ENCODE peak calls at places on chromosomes 6 and 20, in ten cellular contexts. One of them, this sample, is unnamed.

GRCh38 chr6:960356-960755 is 267.4 kb upstream of the EXOC2 start:
- DNase-seq in pons: no peak
- DNase-seq in stimulated activated CD8-positive, alpha-beta memory T cell treated with anti-CD3 and anti-CD28 coated beads, Interleukin-7, amount 100 ng/mL, for 1 hour: no peak
- DNase-seq in neuronal stem cell: peak
- DNase-seq in T-helper 1 cell: no peak
- DNase-seq in aorta: no peak
- DNase-seq in NCI-H1105 treated with DMSO at 0.1 percent for 48 hours: no peak
- DNase-seq in mesendoderm: no peak
- DNase-seq in neural crest cell: no peak
- DNase-seq in EL: no peak
- DNase-seq in this sample: no peak

GRCh38 chr6:166172546-166172945 is 4.9 kb upstream of the TBXT start:
- DNase-seq in mesendoderm: no peak
- DNase-seq in aorta: no peak
- DNase-seq in pons: no peak
- DNase-seq in stimulated activated CD8-positive, alpha-beta memory T cell treated with anti-CD3 and anti-CD28 coated beads, Interleukin-7, amount 100 ng/mL, for 1 hour: no peak
- DNase-seq in T-helper 1 cell: no peak
- DNase-seq in NCI-H1105 treated with DMSO at 0.1 percent for 48 hours: no peak
- DNase-seq in EL: no peak
- DNase-seq in neural crest cell: no peak
- DNase-seq in neuronal stem cell: no peak
- DNase-seq in this sample: no peak

GRCh38 chr20:51811040-51811351 is 8.7 kb upstream of the SALL4 start:
- DNase-seq in stimulated activated CD8-positive, alpha-beta memory T cell treated with anti-CD3 and anti-CD28 coated beads, Interleukin-7, amount 100 ng/mL, for 1 hour: no peak
- DNase-seq in aorta: no peak
- DNase-seq in neural crest cell: no peak
- DNase-seq in NCI-H1105 treated with DMSO at 0.1 percent for 48 hours: no peak
- DNase-seq in pons: no peak
- DNase-seq in neuronal stem cell: no peak
- DNase-seq in T-helper 1 cell: no peak
- DNase-seq in mesendoderm: no peak
- DNase-seq in EL: peak
- DNase-seq in this sample: no peak

GRCh38 chr6:39642300-39642699 is 82.9 kb downstream of the KIF6 start:
- DNase-seq in stimulated activated CD8-positive, alpha-beta memory T cell treated with anti-CD3 and anti-CD28 coated beads, Interleukin-7, amount 100 ng/mL, for 1 hour: no peak
- DNase-seq in neural crest cell: no peak
- DNase-seq in pons: peak
- DNase-seq in neuronal stem cell: no peak
- DNase-seq in aorta: no peak
- DNase-seq in T-helper 1 cell: no peak
- DNase-seq in EL: no peak
- DNase-seq in mesendoderm: peak
- DNase-seq in NCI-H1105 treated with DMSO at 0.1 percent for 48 hours: no peak
- DNase-seq in this sample: no peak

GRCh38 chr6:89944826-89945407 is 50.6 kb downstream of the GJA10 start:
- DNase-seq in mesendoderm: no peak
- DNase-seq in pons: no peak
- DNase-seq in NCI-H1105 treated with DMSO at 0.1 percent for 48 hours: peak
- DNase-seq in stimulated activated CD8-positive, alpha-beta memory T cell treated with anti-CD3 and anti-CD28 coated beads, Interleukin-7, amount 100 ng/mL, for 1 hour: no peak
- DNase-seq in EL: no peak
- DNase-seq in neural crest cell: no peak
- DNase-seq in aorta: no peak
- DNase-seq in neuronal stem cell: no peak
- DNase-seq in T-helper 1 cell: peak
- DNase-seq in this sample: no peak

GRCh38 chr6:305371-306206 is 13.3 kb downstream of the DUSP22 start:
- DNase-seq in T-helper 1 cell: peak
- DNase-seq in EL: no peak
- DNase-seq in stimulated activated CD8-positive, alpha-beta memory T cell treated with anti-CD3 and anti-CD28 coated beads, Interleukin-7, amount 100 ng/mL, for 1 hour: no peak
- DNase-seq in aorta: no peak
- DNase-seq in neuronal stem cell: no peak
- DNase-seq in neural crest cell: no peak
- DNase-seq in pons: no peak
- DNase-seq in mesendoderm: no peak
- DNase-seq in NCI-H1105 treated with DMSO at 0.1 percent for 48 hours: no peak
- DNase-seq in this sample: no peak

GRCh38 chr6:118565317-118565960 is 17.3 kb downstream of the PLN start:
- DNase-seq in aorta: no peak
- DNase-seq in T-helper 1 cell: peak
- DNase-seq in stimulated activated CD8-positive, alpha-beta memory T cell treated with anti-CD3 and anti-CD28 coated beads, Interleukin-7, amount 100 ng/mL, for 1 hour: no peak
- DNase-seq in EL: no peak
- DNase-seq in neural crest cell: no peak
- DNase-seq in neuronal stem cell: no peak
- DNase-seq in NCI-H1105 treated with DMSO at 0.1 percent for 48 hours: peak
- DNase-seq in mesendoderm: peak
- DNase-seq in pons: peak
- DNase-seq in this sample: no peak

GRCh38 chr6:108714012-108714773 is 134.0 kb upstream of the ARMC2 start:
- DNase-seq in aorta: peak
- DNase-seq in EL: peak
- DNase-seq in neural crest cell: no peak
- DNase-seq in pons: no peak
- DNase-seq in mesendoderm: no peak
- DNase-seq in neuronal stem cell: no peak
- DNase-seq in stimulated activated CD8-positive, alpha-beta memory T cell treated with anti-CD3 and anti-CD28 coated beads, Interleukin-7, amount 100 ng/mL, for 1 hour: no peak
- DNase-seq in NCI-H1105 treated with DMSO at 0.1 percent for 48 hours: no peak
- DNase-seq in T-helper 1 cell: peak
- DNase-seq in this sample: no peak

GRCh38 chr20:36792422-36792821 is 18.9 kb upstream of the DSN1 start:
- DNase-seq in neuronal stem cell: peak
- DNase-seq in neural crest cell: no peak
- DNase-seq in NCI-H1105 treated with DMSO at 0.1 percent for 48 hours: peak
- DNase-seq in aorta: peak
- DNase-seq in EL: peak
- DNase-seq in mesendoderm: peak
- DNase-seq in T-helper 1 cell: no peak
- DNase-seq in pons: peak
- DNase-seq in stimulated activated CD8-positive, alpha-beta memory T cell treated with anti-CD3 and anti-CD28 coated beads, Interleukin-7, amount 100 ng/mL, for 1 hour: no peak
- DNase-seq in this sample: peak

GRCh38 chr20:2995796-2996195 is 47.6 kb upstream of the GNRH2 start:
- DNase-seq in pons: no peak
- DNase-seq in stimulated activated CD8-positive, alpha-beta memory T cell treated with anti-CD3 and anti-CD28 coated beads, Interleukin-7, amount 100 ng/mL, for 1 hour: no peak
- DNase-seq in NCI-H1105 treated with DMSO at 0.1 percent for 48 hours: no peak
- DNase-seq in T-helper 1 cell: no peak
- DNase-seq in aorta: no peak
- DNase-seq in mesendoderm: no peak
- DNase-seq in EL: no peak
- DNase-seq in neural crest cell: no peak
- DNase-seq in neuronal stem cell: no peak
- DNase-seq in this sample: no peak

GRCh38 chr6:30888472-30889137 is 4.3 kb downstream of the DDR1 start:
- DNase-seq in pons: peak
- DNase-seq in stimulated activated CD8-positive, alpha-beta memory T cell treated with anti-CD3 and anti-CD28 coated beads, Interleukin-7, amount 100 ng/mL, for 1 hour: no peak
- DNase-seq in NCI-H1105 treated with DMSO at 0.1 percent for 48 hours: no peak
- DNase-seq in T-helper 1 cell: no peak
- DNase-seq in mesendoderm: peak
- DNase-seq in EL: peak
- DNase-seq in aorta: no peak
- DNase-seq in neuronal stem cell: no peak
- DNase-seq in neural crest cell: no peak
- DNase-seq in this sample: no peak

GRCh38 chr6:49909508-49910047 is 43.2 kb upstream of the CRISP1 start:
- DNase-seq in NCI-H1105 treated with DMSO at 0.1 percent for 48 hours: peak
- DNase-seq in mesendoderm: no peak
- DNase-seq in EL: no peak
- DNase-seq in stimulated activated CD8-positive, alpha-beta memory T cell treated with anti-CD3 and anti-CD28 coated beads, Interleukin-7, amount 100 ng/mL, for 1 hour: no peak
- DNase-seq in neural crest cell: no peak
- DNase-seq in pons: no peak
- DNase-seq in T-helper 1 cell: no peak
- DNase-seq in neuronal stem cell: no peak
- DNase-seq in aorta: no peak
- DNase-seq in this sample: no peak

GRCh38 chr6:42434237-42434636 is 17.5 kb downstream of the TRERF1 start:
- DNase-seq in pons: no peak
- DNase-seq in EL: no peak
- DNase-seq in neuronal stem cell: no peak
- DNase-seq in neural crest cell: no peak
- DNase-seq in NCI-H1105 treated with DMSO at 0.1 percent for 48 hours: no peak
- DNase-seq in T-helper 1 cell: no peak
- DNase-seq in mesendoderm: no peak
- DNase-seq in aorta: no peak
- DNase-seq in stimulated activated CD8-positive, alpha-beta memory T cell treated with anti-CD3 and anti-CD28 coated beads, Interleukin-7, amount 100 ng/mL, for 1 hour: no peak
- DNase-seq in this sample: no peak

GRCh38 chr6:37653933-37654565 is 43.6 kb downstream of the MDGA1 start:
- DNase-seq in EL: peak
- DNase-seq in neural crest cell: peak
- DNase-seq in neuronal stem cell: no peak
- DNase-seq in aorta: no peak
- DNase-seq in T-helper 1 cell: peak
- DNase-seq in mesendoderm: peak
- DNase-seq in NCI-H1105 treated with DMSO at 0.1 percent for 48 hours: no peak
- DNase-seq in stimulated activated CD8-positive, alpha-beta memory T cell treated with anti-CD3 and anti-CD28 coated beads, Interleukin-7, amount 100 ng/mL, for 1 hour: no peak
- DNase-seq in pons: no peak
- DNase-seq in this sample: no peak

GRCh38 chr20:18164356-18164755 is 26.7 kb downstream of the KAT14 start:
- DNase-seq in aorta: no peak
- DNase-seq in pons: no peak
- DNase-seq in neuronal stem cell: no peak
- DNase-seq in neural crest cell: no peak
- DNase-seq in mesendoderm: no peak
- DNase-seq in T-helper 1 cell: no peak
- DNase-seq in NCI-H1105 treated with DMSO at 0.1 percent for 48 hours: no peak
- DNase-seq in EL: peak
- DNase-seq in stimulated activated CD8-positive, alpha-beta memory T cell treated with anti-CD3 and anti-CD28 coated beads, Interleukin-7, amount 100 ng/mL, for 1 hour: no peak
- DNase-seq in this sample: no peak

GRCh38 chr20:63027425-63028389 is 20.9 kb upstream of the BHLHE23 start:
- DNase-seq in EL: peak
- DNase-seq in NCI-H1105 treated with DMSO at 0.1 percent for 48 hours: peak
- DNase-seq in neural crest cell: no peak
- DNase-seq in mesendoderm: peak
- DNase-seq in pons: no peak
- DNase-seq in stimulated activated CD8-positive, alpha-beta memory T cell treated with anti-CD3 and anti-CD28 coated beads, Interleukin-7, amount 100 ng/mL, for 1 hour: no peak
- DNase-seq in neuronal stem cell: no peak
- DNase-seq in aorta: peak
- DNase-seq in T-helper 1 cell: no peak
- DNase-seq in this sample: no peak

GRCh38 chr6:126720326-126720725 is 380.4 kb downstream of the CENPW start:
- DNase-seq in neuronal stem cell: no peak
- DNase-seq in T-helper 1 cell: no peak
- DNase-seq in pons: no peak
- DNase-seq in stimulated activated CD8-positive, alpha-beta memory T cell treated with anti-CD3 and anti-CD28 coated beads, Interleukin-7, amount 100 ng/mL, for 1 hour: no peak
- DNase-seq in EL: peak
- DNase-seq in aorta: no peak
- DNase-seq in NCI-H1105 treated with DMSO at 0.1 percent for 48 hours: no peak
- DNase-seq in neural crest cell: no peak
- DNase-seq in mesendoderm: no peak
- DNase-seq in this sample: no peak

GRCh38 chr6:20192625-20193024 is 19.6 kb downstream of the MBOAT1 start:
- DNase-seq in T-helper 1 cell: no peak
- DNase-seq in neural crest cell: no peak
- DNase-seq in NCI-H1105 treated with DMSO at 0.1 percent for 48 hours: no peak
- DNase-seq in neuronal stem cell: no peak
- DNase-seq in EL: no peak
- DNase-seq in stimulated activated CD8-positive, alpha-beta memory T cell treated with anti-CD3 and anti-CD28 coated beads, Interleukin-7, amount 100 ng/mL, for 1 hour: no peak
- DNase-seq in aorta: no peak
- DNase-seq in pons: no peak
- DNase-seq in mesendoderm: no peak
- DNase-seq in this sample: no peak

GRCh38 chr20:51541189-51542032 is 1.1 kb downstream of the NFATC2 start:
- DNase-seq in stimulated activated CD8-positive, alpha-beta memory T cell treated with anti-CD3 and anti-CD28 coated beads, Interleukin-7, amount 100 ng/mL, for 1 hour: peak
- DNase-seq in aorta: peak
- DNase-seq in mesendoderm: peak
- DNase-seq in pons: peak
- DNase-seq in NCI-H1105 treated with DMSO at 0.1 percent for 48 hours: peak
- DNase-seq in T-helper 1 cell: peak
- DNase-seq in neural crest cell: no peak
- DNase-seq in EL: no peak
- DNase-seq in neuronal stem cell: no peak
- DNase-seq in this sample: no peak

GRCh38 chr6:131156411-131156810 is 21.1 kb downstream of the AKAP7 start:
- DNase-seq in neuronal stem cell: no peak
- DNase-seq in EL: no peak
- DNase-seq in aorta: no peak
- DNase-seq in mesendoderm: no peak
- DNase-seq in pons: no peak
- DNase-seq in stimulated activated CD8-positive, alpha-beta memory T cell treated with anti-CD3 and anti-CD28 coated beads, Interleukin-7, amount 100 ng/mL, for 1 hour: no peak
- DNase-seq in NCI-H1105 treated with DMSO at 0.1 percent for 48 hours: no peak
- DNase-seq in neural crest cell: no peak
- DNase-seq in T-helper 1 cell: no peak
- DNase-seq in this sample: no peak

GRCh38 chr6:167906899-167907298 is 80.2 kb downstream of the AFDN start:
- DNase-seq in NCI-H1105 treated with DMSO at 0.1 percent for 48 hours: no peak
- DNase-seq in pons: peak
- DNase-seq in neural crest cell: no peak
- DNase-seq in EL: no peak
- DNase-seq in aorta: no peak
- DNase-seq in T-helper 1 cell: no peak
- DNase-seq in mesendoderm: peak
- DNase-seq in neuronal stem cell: no peak
- DNase-seq in stimulated activated CD8-positive, alpha-beta memory T cell treated with anti-CD3 and anti-CD28 coated beads, Interleukin-7, amount 100 ng/mL, for 1 hour: no peak
- DNase-seq in this sample: peak

GRCh38 chr6:39451831-39452230 is 129.3 kb upstream of the KCNK16 start:
- DNase-seq in aorta: no peak
- DNase-seq in stimulated activated CD8-positive, alpha-beta memory T cell treated with anti-CD3 and anti-CD28 coated beads, Interleukin-7, amount 100 ng/mL, for 1 hour: no peak
- DNase-seq in EL: peak
- DNase-seq in pons: no peak
- DNase-seq in mesendoderm: peak
- DNase-seq in neural crest cell: no peak
- DNase-seq in NCI-H1105 treated with DMSO at 0.1 percent for 48 hours: no peak
- DNase-seq in T-helper 1 cell: no peak
- DNase-seq in neuronal stem cell: no peak
- DNase-seq in this sample: no peak

GRCh38 chr20:10469599-10469998 is 34.5 kb downstream of the SLX4IP start:
- DNase-seq in pons: peak
- DNase-seq in mesendoderm: peak
- DNase-seq in NCI-H1105 treated with DMSO at 0.1 percent for 48 hours: peak
- DNase-seq in T-helper 1 cell: peak
- DNase-seq in neural crest cell: peak
- DNase-seq in aorta: no peak
- DNase-seq in EL: peak
- DNase-seq in stimulated activated CD8-positive, alpha-beta memory T cell treated with anti-CD3 and anti-CD28 coated beads, Interleukin-7, amount 100 ng/mL, for 1 hour: no peak
- DNase-seq in neuronal stem cell: peak
- DNase-seq in this sample: no peak

This sample was measured in cerebellar nuclear complex.